ENCODE peak calls at places on chromosome 11, in ten cellular contexts. One of them, this sample, is unnamed.

GRCh38 chr11:86865436-86865835 is 65.1 kb downstream of the PRSS23 start:
- DNase-seq in Calu3: no peak
- DNase-seq in fibroblast of gingiva: no peak
- DNase-seq in stromal cell of bone marrow: no peak
- DNase-seq in GM12865: no peak
- DNase-seq in GM04504: no peak
- DNase-seq in activated T-cell treated with anti-CD3 and anti-CD28 coated beads for 24 hours: no peak
- DNase-seq in heart right ventricle: no peak
- DNase-seq in NCI-H1092 treated with DMSO at 0.1 percent for 48 hours: no peak
- DNase-seq in small intestine: no peak
- DNase-seq in this sample: no peak

GRCh38 chr11:115122274-115122673 is 381.9 kb downstream of the CADM1 start:
- DNase-seq in Calu3: no peak
- DNase-seq in fibroblast of gingiva: no peak
- DNase-seq in stromal cell of bone marrow: no peak
- DNase-seq in GM12865: no peak
- DNase-seq in GM04504: no peak
- DNase-seq in activated T-cell treated with anti-CD3 and anti-CD28 coated beads for 24 hours: no peak
- DNase-seq in heart right ventricle: no peak
- DNase-seq in NCI-H1092 treated with DMSO at 0.1 percent for 48 hours: no peak
- DNase-seq in small intestine: no peak
- DNase-seq in this sample: no peak

GRCh38 chr11:18698341-18699268 is at the start of gene TMEM86A:
- DNase-seq in Calu3: peak; percentile 94
- DNase-seq in fibroblast of gingiva: peak; percentile 65
- DNase-seq in stromal cell of bone marrow: peak; percentile 61
- DNase-seq in GM12865: peak; percentile 80
- DNase-seq in GM04504: peak; percentile 49
- DNase-seq in activated T-cell treated with anti-CD3 and anti-CD28 coated beads for 24 hours: peak; percentile 86
- DNase-seq in heart right ventricle: peak; percentile 95
- DNase-seq in NCI-H1092 treated with DMSO at 0.1 percent for 48 hours: peak; percentile 86
- DNase-seq in small intestine: peak; percentile 91
- DNase-seq in this sample: peak; percentile 82

GRCh38 chr11:121417607-121418006 is 34.5 kb upstream of the SORL1 start:
- DNase-seq in Calu3: no peak
- DNase-seq in fibroblast of gingiva: no peak
- DNase-seq in stromal cell of bone marrow: no peak
- DNase-seq in GM12865: no peak
- DNase-seq in GM04504: no peak
- DNase-seq in activated T-cell treated with anti-CD3 and anti-CD28 coated beads for 24 hours: no peak
- DNase-seq in heart right ventricle: no peak
- DNase-seq in NCI-H1092 treated with DMSO at 0.1 percent for 48 hours: no peak
- DNase-seq in small intestine: no peak
- DNase-seq in this sample: no peak

GRCh38 chr11:133271206-133271605 is 261.1 kb downstream of the OPCML start:
- DNase-seq in Calu3: no peak
- DNase-seq in fibroblast of gingiva: no peak
- DNase-seq in stromal cell of bone marrow: no peak
- DNase-seq in GM12865: no peak
- DNase-seq in GM04504: no peak
- DNase-seq in activated T-cell treated with anti-CD3 and anti-CD28 coated beads for 24 hours: no peak
- DNase-seq in heart right ventricle: no peak
- DNase-seq in NCI-H1092 treated with DMSO at 0.1 percent for 48 hours: no peak
- DNase-seq in small intestine: no peak
- DNase-seq in this sample: no peak

GRCh38 chr11:46641639-46642038 is 24.3 kb downstream of the ATG13 start:
- DNase-seq in Calu3: no peak
- DNase-seq in fibroblast of gingiva: no peak
- DNase-seq in stromal cell of bone marrow: no peak
- DNase-seq in GM12865: no peak
- DNase-seq in GM04504: no peak
- DNase-seq in activated T-cell treated with anti-CD3 and anti-CD28 coated beads for 24 hours: no peak
- DNase-seq in heart right ventricle: no peak
- DNase-seq in NCI-H1092 treated with DMSO at 0.1 percent for 48 hours: no peak
- DNase-seq in small intestine: no peak
- DNase-seq in this sample: no peak

GRCh38 chr11:91823252-91823830 is 401.3 kb upstream of the FAT3 start:
- DNase-seq in Calu3: no peak
- DNase-seq in fibroblast of gingiva: no peak
- DNase-seq in stromal cell of bone marrow: no peak
- DNase-seq in GM12865: no peak
- DNase-seq in GM04504: no peak
- DNase-seq in activated T-cell treated with anti-CD3 and anti-CD28 coated beads for 24 hours: no peak
- DNase-seq in heart right ventricle: no peak
- DNase-seq in NCI-H1092 treated with DMSO at 0.1 percent for 48 hours: no peak
- DNase-seq in small intestine: no peak
- DNase-seq in this sample: no peak

GRCh38 chr11:127789887-127790286 is 789.3 kb upstream of the KIRREL3 start:
- DNase-seq in Calu3: peak; percentile 25
- DNase-seq in fibroblast of gingiva: no peak
- DNase-seq in stromal cell of bone marrow: no peak
- DNase-seq in GM12865: peak; percentile 26
- DNase-seq in GM04504: no peak
- DNase-seq in activated T-cell treated with anti-CD3 and anti-CD28 coated beads for 24 hours: no peak
- DNase-seq in heart right ventricle: no peak
- DNase-seq in NCI-H1092 treated with DMSO at 0.1 percent for 48 hours: peak; percentile 74
- DNase-seq in small intestine: no peak
- DNase-seq in this sample: no peak

GRCh38 chr11:67483901-67484665 is 1.3 kb downstream of the AIP start:
- DNase-seq in Calu3: no peak
- DNase-seq in fibroblast of gingiva: no peak
- DNase-seq in stromal cell of bone marrow: no peak
- DNase-seq in GM12865: peak; percentile 59
- DNase-seq in GM04504: no peak
- DNase-seq in activated T-cell treated with anti-CD3 and anti-CD28 coated beads for 24 hours: peak; percentile 30
- DNase-seq in heart right ventricle: no peak
- DNase-seq in NCI-H1092 treated with DMSO at 0.1 percent for 48 hours: no peak
- DNase-seq in small intestine: peak; percentile 33
- DNase-seq in this sample: no peak

GRCh38 chr11:125182522-125182921 is 18.0 kb downstream of the PKNOX2 start:
- DNase-seq in Calu3: no peak
- DNase-seq in fibroblast of gingiva: no peak
- DNase-seq in stromal cell of bone marrow: no peak
- DNase-seq in GM12865: no peak
- DNase-seq in GM04504: no peak
- DNase-seq in activated T-cell treated with anti-CD3 and anti-CD28 coated beads for 24 hours: no peak
- DNase-seq in heart right ventricle: no peak
- DNase-seq in NCI-H1092 treated with DMSO at 0.1 percent for 48 hours: no peak
- DNase-seq in small intestine: no peak
- DNase-seq in this sample: no peak

GRCh38 chr11:65380460-65381126 is 1.9 kb downstream of the SLC25A45 start:
- DNase-seq in Calu3: no peak
- DNase-seq in fibroblast of gingiva: no peak
- DNase-seq in stromal cell of bone marrow: no peak
- DNase-seq in GM12865: no peak
- DNase-seq in GM04504: no peak
- DNase-seq in activated T-cell treated with anti-CD3 and anti-CD28 coated beads for 24 hours: no peak
- DNase-seq in heart right ventricle: no peak
- DNase-seq in NCI-H1092 treated with DMSO at 0.1 percent for 48 hours: no peak
- DNase-seq in small intestine: peak; percentile 82
- DNase-seq in this sample: no peak

GRCh38 chr11:67674442-67674871 is at the start of gene ALDH3B2:
- DNase-seq in Calu3: peak; percentile 88
- DNase-seq in fibroblast of gingiva: no peak
- DNase-seq in stromal cell of bone marrow: no peak
- DNase-seq in GM12865: no peak
- DNase-seq in GM04504: no peak
- DNase-seq in activated T-cell treated with anti-CD3 and anti-CD28 coated beads for 24 hours: no peak
- DNase-seq in heart right ventricle: no peak
- DNase-seq in NCI-H1092 treated with DMSO at 0.1 percent for 48 hours: no peak
- DNase-seq in small intestine: peak; percentile 60
- DNase-seq in this sample: no peak

GRCh38 chr11:10307022-10307410 is 2.1 kb downstream of the ADM start:
- DNase-seq in Calu3: no peak
- DNase-seq in fibroblast of gingiva: no peak
- DNase-seq in stromal cell of bone marrow: no peak
- DNase-seq in GM12865: no peak
- DNase-seq in GM04504: no peak
- DNase-seq in activated T-cell treated with anti-CD3 and anti-CD28 coated beads for 24 hours: no peak
- DNase-seq in heart right ventricle: no peak
- DNase-seq in NCI-H1092 treated with DMSO at 0.1 percent for 48 hours: no peak
- DNase-seq in small intestine: peak; percentile 72
- DNase-seq in this sample: no peak

GRCh38 chr11:36016263-36016662 is 72.4 kb downstream of the LDLRAD3 start:
- DNase-seq in Calu3: no peak
- DNase-seq in fibroblast of gingiva: peak; percentile 64
- DNase-seq in stromal cell of bone marrow: peak; percentile 18
- DNase-seq in GM12865: no peak
- DNase-seq in GM04504: no peak
- DNase-seq in activated T-cell treated with anti-CD3 and anti-CD28 coated beads for 24 hours: no peak
- DNase-seq in heart right ventricle: no peak
- DNase-seq in NCI-H1092 treated with DMSO at 0.1 percent for 48 hours: no peak
- DNase-seq in small intestine: no peak
- DNase-seq in this sample: no peak

GRCh38 chr11:117146521-117146920 is 2.4 kb downstream of the PAFAH1B2 start:
- DNase-seq in Calu3: no peak
- DNase-seq in fibroblast of gingiva: peak; percentile 22
- DNase-seq in stromal cell of bone marrow: no peak
- DNase-seq in GM12865: no peak
- DNase-seq in GM04504: no peak
- DNase-seq in activated T-cell treated with anti-CD3 and anti-CD28 coated beads for 24 hours: no peak
- DNase-seq in heart right ventricle: no peak
- DNase-seq in NCI-H1092 treated with DMSO at 0.1 percent for 48 hours: no peak
- DNase-seq in small intestine: no peak
- DNase-seq in this sample: no peak

GRCh38 chr11:63747006-63747405 is 21.6 kb downstream of the ZFTA start:
- DNase-seq in Calu3: no peak
- DNase-seq in fibroblast of gingiva: peak; percentile 56
- DNase-seq in stromal cell of bone marrow: no peak
- DNase-seq in GM12865: no peak
- DNase-seq in GM04504: no peak
- DNase-seq in activated T-cell treated with anti-CD3 and anti-CD28 coated beads for 24 hours: no peak
- DNase-seq in heart right ventricle: no peak
- DNase-seq in NCI-H1092 treated with DMSO at 0.1 percent for 48 hours: no peak
- DNase-seq in small intestine: no peak
- DNase-seq in this sample: no peak

GRCh38 chr11:107468596-107468995 is 11.0 kb upstream of the CWF19L2 start:
- DNase-seq in Calu3: peak; percentile 2
- DNase-seq in fibroblast of gingiva: peak; percentile 44
- DNase-seq in stromal cell of bone marrow: no peak
- DNase-seq in GM12865: no peak
- DNase-seq in GM04504: no peak
- DNase-seq in activated T-cell treated with anti-CD3 and anti-CD28 coated beads for 24 hours: no peak
- DNase-seq in heart right ventricle: no peak
- DNase-seq in NCI-H1092 treated with DMSO at 0.1 percent for 48 hours: no peak
- DNase-seq in small intestine: no peak
- DNase-seq in this sample: no peak

GRCh38 chr11:78926633-78927347 is 352.1 kb upstream of the NARS2 start:
- DNase-seq in Calu3: no peak
- DNase-seq in fibroblast of gingiva: no peak
- DNase-seq in stromal cell of bone marrow: peak; percentile 9
- DNase-seq in GM12865: no peak
- DNase-seq in GM04504: no peak
- DNase-seq in activated T-cell treated with anti-CD3 and anti-CD28 coated beads for 24 hours: no peak
- DNase-seq in heart right ventricle: no peak
- DNase-seq in NCI-H1092 treated with DMSO at 0.1 percent for 48 hours: no peak
- DNase-seq in small intestine: no peak
- DNase-seq in this sample: no peak

GRCh38 chr11:10461276-10461790 is 6.3 kb downstream of the AMPD3 start:
- DNase-seq in Calu3: no peak
- DNase-seq in fibroblast of gingiva: no peak
- DNase-seq in stromal cell of bone marrow: no peak
- DNase-seq in GM12865: no peak
- DNase-seq in GM04504: no peak
- DNase-seq in activated T-cell treated with anti-CD3 and anti-CD28 coated beads for 24 hours: no peak
- DNase-seq in heart right ventricle: no peak
- DNase-seq in NCI-H1092 treated with DMSO at 0.1 percent for 48 hours: no peak
- DNase-seq in small intestine: no peak
- DNase-seq in this sample: no peak

GRCh38 chr11:68012044-68012842 is 2.1 kb downstream of the ALDH3B1 start:
- DNase-seq in Calu3: no peak
- DNase-seq in fibroblast of gingiva: no peak
- DNase-seq in stromal cell of bone marrow: no peak
- DNase-seq in GM12865: no peak
- DNase-seq in GM04504: no peak
- DNase-seq in activated T-cell treated with anti-CD3 and anti-CD28 coated beads for 24 hours: no peak
- DNase-seq in heart right ventricle: peak; percentile 14
- DNase-seq in NCI-H1092 treated with DMSO at 0.1 percent for 48 hours: no peak
- DNase-seq in small intestine: no peak
- DNase-seq in this sample: no peak

GRCh38 chr11:125074511-125075241 is 11.6 kb downstream of the SLC37A2 start:
- DNase-seq in Calu3: no peak
- DNase-seq in fibroblast of gingiva: no peak
- DNase-seq in stromal cell of bone marrow: no peak
- DNase-seq in GM12865: no peak
- DNase-seq in GM04504: no peak
- DNase-seq in activated T-cell treated with anti-CD3 and anti-CD28 coated beads for 24 hours: no peak
- DNase-seq in heart right ventricle: no peak
- DNase-seq in NCI-H1092 treated with DMSO at 0.1 percent for 48 hours: no peak
- DNase-seq in small intestine: peak; percentile 44
- DNase-seq in this sample: no peak

GRCh38 chr11:43806976-43807375 is 73.7 kb upstream of the ALKBH3 start:
- DNase-seq in Calu3: no peak
- DNase-seq in fibroblast of gingiva: no peak
- DNase-seq in stromal cell of bone marrow: no peak
- DNase-seq in GM12865: no peak
- DNase-seq in GM04504: no peak
- DNase-seq in activated T-cell treated with anti-CD3 and anti-CD28 coated beads for 24 hours: no peak
- DNase-seq in heart right ventricle: no peak
- DNase-seq in NCI-H1092 treated with DMSO at 0.1 percent for 48 hours: no peak
- DNase-seq in small intestine: no peak
- DNase-seq in this sample: no peak

GRCh38 chr11:76234704-76235232 is 28.5 kb upstream of the WNT11 start:
- DNase-seq in Calu3: peak; percentile 23
- DNase-seq in fibroblast of gingiva: peak; percentile 60
- DNase-seq in stromal cell of bone marrow: peak; percentile 52
- DNase-seq in GM12865: peak; percentile 65
- DNase-seq in GM04504: no peak
- DNase-seq in activated T-cell treated with anti-CD3 and anti-CD28 coated beads for 24 hours: peak; percentile 41
- DNase-seq in heart right ventricle: peak; percentile 56
- DNase-seq in NCI-H1092 treated with DMSO at 0.1 percent for 48 hours: no peak
- DNase-seq in small intestine: no peak
- DNase-seq in this sample: peak; percentile 42

GRCh38 chr11:57305523-57305922 is 19.2 kb downstream of the TNKS1BP1 start:
- DNase-seq in Calu3: no peak
- DNase-seq in fibroblast of gingiva: no peak
- DNase-seq in stromal cell of bone marrow: no peak
- DNase-seq in GM12865: no peak
- DNase-seq in GM04504: no peak
- DNase-seq in activated T-cell treated with anti-CD3 and anti-CD28 coated beads for 24 hours: no peak
- DNase-seq in heart right ventricle: no peak
- DNase-seq in NCI-H1092 treated with DMSO at 0.1 percent for 48 hours: no peak
- DNase-seq in small intestine: no peak
- DNase-seq in this sample: no peak

GRCh38 chr11:111441443-111441842 is 62.4 kb upstream of the POU2AF1 start:
- DNase-seq in Calu3: peak; percentile 49
- DNase-seq in fibroblast of gingiva: no peak
- DNase-seq in stromal cell of bone marrow: peak; percentile 25
- DNase-seq in GM12865: peak; percentile 39
- DNase-seq in GM04504: no peak
- DNase-seq in activated T-cell treated with anti-CD3 and anti-CD28 coated beads for 24 hours: no peak
- DNase-seq in heart right ventricle: no peak
- DNase-seq in NCI-H1092 treated with DMSO at 0.1 percent for 48 hours: no peak
- DNase-seq in small intestine: no peak
- DNase-seq in this sample: no peak

GRCh38 chr11:62805991-62806441 is 776 bp upstream of the NXF1 start:
- DNase-seq in Calu3: no peak
- DNase-seq in fibroblast of gingiva: no peak
- DNase-seq in stromal cell of bone marrow: no peak
- DNase-seq in GM12865: peak; percentile 63
- DNase-seq in GM04504: no peak
- DNase-seq in activated T-cell treated with anti-CD3 and anti-CD28 coated beads for 24 hours: no peak
- DNase-seq in heart right ventricle: no peak
- DNase-seq in NCI-H1092 treated with DMSO at 0.1 percent for 48 hours: peak; percentile 70
- DNase-seq in small intestine: no peak
- DNase-seq in this sample: no peak

GRCh38 chr11:2089536-2090165 is 49.5 kb downstream of the IGF2 start:
- DNase-seq in Calu3: peak; percentile 21
- DNase-seq in fibroblast of gingiva: peak; percentile 24
- DNase-seq in stromal cell of bone marrow: peak; percentile 1
- DNase-seq in GM12865: peak; percentile 50
- DNase-seq in GM04504: no peak
- DNase-seq in activated T-cell treated with anti-CD3 and anti-CD28 coated beads for 24 hours: peak; percentile 37
- DNase-seq in heart right ventricle: no peak
- DNase-seq in NCI-H1092 treated with DMSO at 0.1 percent for 48 hours: no peak
- DNase-seq in small intestine: peak; percentile 22
- DNase-seq in this sample: peak; percentile 23

GRCh38 chr11:86116996-86117705 is 48.3 kb upstream of the PICALM start:
- DNase-seq in Calu3: no peak
- DNase-seq in fibroblast of gingiva: peak; percentile 38
- DNase-seq in stromal cell of bone marrow: no peak
- DNase-seq in GM12865: no peak
- DNase-seq in GM04504: no peak
- DNase-seq in activated T-cell treated with anti-CD3 and anti-CD28 coated beads for 24 hours: no peak
- DNase-seq in heart right ventricle: no peak
- DNase-seq in NCI-H1092 treated with DMSO at 0.1 percent for 48 hours: no peak
- DNase-seq in small intestine: peak; percentile 37
- DNase-seq in this sample: no peak

This sample was measured in stimulated activated naive B cell treated with anti-CD40 and anti-IgM and Interleukin-4, amounts not matched to agents 10 μg/mL and 1 μg/mL and 100 μg/mL, for 72 hours.